ENCODE peak calls at places on chromosomes 16 and 17, in six cellular contexts. G is WTC11, O is A549, N is H1, A is HepG2, C is endothelial cell of umbilical vein. T is an unnamed sample.

GRCh38 chr17:13477180-13477611 is 124.5 kb downstream of the HS3ST3A1 start:
- DNase-seq in G (no peak), O (no peak), N (no peak), A (no peak), C (no peak), T (no peak)

GRCh38 chr16:1097800-1098199 is 1.8 kb upstream of the C1QTNF8 start:
- DNase-seq in G (no peak), O (no peak), N (no peak), A (no peak), C (no peak), T (no peak)

GRCh38 chr17:83007504-83008475 is 71.6 kb upstream of the METRNL start:
- DNase-seq in G (no peak), O (no peak), N (peak), A (no peak), C (no peak), T (no peak)

GRCh38 chr16:4339909-4340308 is 11.2 kb downstream of the PAM16 start:
- DNase-seq in G (no peak), O (no peak), N (no peak), A (no peak), C (peak), T (no peak)

GRCh38 chr17:37231882-37232281 is 143.9 kb upstream of the C17orf78 start:
- DNase-seq in G (no peak), O (no peak), N (no peak), A (no peak), C (no peak), T (no peak)

GRCh38 chr16:77431131-77431670 is 3.6 kb downstream of the ADAMTS18 start:
- DNase-seq in G (no peak), O (no peak), N (no peak), A (no peak), C (peak), T (no peak)

GRCh38 chr16:65148804-65149203 is 26.9 kb upstream of the CDH11 start:
- DNase-seq in G (no peak), O (no peak), N (no peak), A (no peak), C (no peak), T (no peak)

GRCh38 chr16:64450170-64450569 is 671.7 kb downstream of the CDH11 start:
- DNase-seq in G (no peak), O (no peak), N (no peak), A (no peak), C (no peak), T (no peak)

DNA sequence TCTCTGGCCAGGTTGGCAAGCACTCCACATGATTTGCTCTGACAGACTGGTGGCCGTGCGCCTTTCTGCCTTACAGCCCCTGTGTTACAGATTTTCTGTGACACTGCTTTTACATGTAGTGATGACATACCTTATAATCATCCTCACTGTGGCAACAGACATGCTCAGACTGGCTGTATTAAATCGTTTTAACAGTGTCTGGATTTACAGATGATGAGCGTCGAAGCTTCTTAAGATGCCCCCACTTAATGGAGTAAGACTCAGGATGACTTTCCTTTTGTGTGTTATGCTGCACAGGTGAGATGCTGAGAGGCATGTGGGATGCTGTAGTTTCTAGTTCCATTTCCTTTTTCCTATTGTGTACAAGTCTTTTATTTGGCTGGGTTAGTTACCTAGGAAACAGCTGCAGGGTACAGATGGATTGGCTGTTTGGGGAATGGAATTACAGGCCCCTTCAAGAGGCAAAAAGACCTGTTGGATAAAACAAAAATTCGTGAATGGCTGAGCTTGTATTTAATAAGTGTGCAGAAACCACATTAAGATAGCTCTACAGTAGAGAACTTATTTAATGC is 20.9 kb upstream of the VWA3A start:
- DNase-seq in G (no peak), O (no peak), N (no peak), A (no peak), C (peak), T (no peak)
- TF ChIP-seq JUN in G (no peak), O (no peak), N (no peak), A (no peak), C (no peak), T (no peak)

GRCh38 chr16:67246945-67247697 is at the start of gene FHOD1:
- DNase-seq in G (peak), O (peak), N (peak), A (peak), C (peak), T (peak)

GRCh38 chr16:67248401-67249177 is at the start of gene SLC9A5:
- DNase-seq in G (peak), O (no peak), N (peak), A (no peak), C (peak), T (peak)

GRCh38 chr16:67247698-67248400 is 568 bp upstream of the FHOD1 start:
- DNase-seq in G (no peak), O (no peak), N (peak), A (no peak), C (no peak), T (no peak)

GRCh38 chr16:67249762-67250327 is 1.1 kb downstream of the SLC9A5 start:
- DNase-seq in G (no peak), O (no peak), N (no peak), A (no peak), C (no peak), T (no peak)

DNA sequence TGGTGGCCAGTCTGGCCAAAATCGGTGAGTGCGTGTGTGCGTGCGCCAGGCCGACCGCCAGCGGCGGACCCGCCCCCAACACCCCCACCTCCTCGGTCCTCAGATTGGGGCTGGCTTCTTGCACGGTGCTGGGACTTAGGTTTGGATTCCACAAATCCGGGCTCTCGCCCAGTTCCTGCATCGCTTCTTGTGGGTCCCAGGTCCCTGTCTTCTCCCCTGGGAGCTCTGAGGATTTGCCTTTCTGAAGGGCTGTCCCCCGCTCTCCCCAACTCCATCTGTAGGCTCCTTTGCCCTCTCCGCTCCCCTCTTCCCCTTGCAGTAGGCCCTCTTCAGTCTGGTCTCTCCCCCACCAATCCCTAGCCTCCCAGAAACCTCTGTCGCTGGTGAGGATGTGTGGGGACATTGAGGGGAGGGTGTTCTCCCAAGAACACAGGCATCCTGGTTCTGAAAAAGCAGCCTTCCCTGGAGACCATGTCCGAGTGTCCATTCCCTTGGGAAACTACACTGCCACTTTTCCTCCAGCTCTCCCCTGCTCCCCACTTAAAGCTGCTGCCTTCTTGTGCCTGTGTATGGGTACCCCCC is 490 bp downstream of the SLC9A5 start:
- DNase-seq in G (peak), O (no peak), N (peak), A (no peak), C (no peak), T (no peak)
- TF ChIP-seq JUN in G (no peak), O (no peak), N (no peak), A (no peak), C (no peak), T (no peak)

GRCh38 chr17:2837147-2837561 is 40.9 kb downstream of the RAP1GAP2 start:
- DNase-seq in G (no peak), O (no peak), N (no peak), A (no peak), C (no peak), T (no peak)
- TF ChIP-seq JUN in G (no peak), O (no peak), N (no peak), A (no peak), C (no peak), T (no peak)

GRCh38 chr16:69253796-69254426 is 57.2 kb upstream of the VPS4A start:
- DNase-seq in G (no peak), O (no peak), N (no peak), A (no peak), C (no peak), T (no peak)
- TF ChIP-seq JUN in G (no peak), O (no peak), N (no peak), A (no peak), C (no peak), T (no peak)

DNA sequence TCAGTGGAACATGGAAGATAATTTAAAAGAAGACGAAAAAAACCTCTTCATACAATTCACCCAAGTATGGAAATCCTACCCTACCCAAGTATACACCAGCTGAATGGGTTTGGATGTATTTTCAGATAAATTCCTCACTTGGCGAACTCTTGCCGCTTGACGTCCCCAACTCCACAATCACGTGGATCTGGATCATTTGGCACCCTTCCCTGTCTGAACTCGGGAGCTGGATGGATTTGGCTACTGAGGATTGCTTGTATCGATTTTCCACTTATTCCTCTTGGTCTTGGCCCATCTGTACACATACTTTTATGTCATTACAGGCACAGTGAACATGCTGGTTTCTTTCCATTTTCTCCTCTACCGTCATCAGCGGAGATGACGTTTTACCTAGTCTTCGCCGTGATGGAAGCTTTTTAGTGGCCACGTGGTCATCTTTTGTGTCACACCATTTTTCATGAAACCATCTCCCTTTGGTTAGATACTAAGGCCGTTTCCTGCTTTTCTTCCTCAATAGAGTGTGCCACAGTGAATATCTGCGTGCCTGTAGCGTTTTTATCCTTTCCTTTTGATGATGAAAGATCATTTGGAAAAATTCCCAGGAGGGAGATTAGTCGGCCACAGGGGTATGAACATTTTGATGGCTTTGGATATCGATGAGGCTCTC is 47.0 kb downstream of the CMIP start:
- DNase-seq in G (no peak), O (no peak), N (no peak), A (no peak), C (peak), T (no peak)
- TF ChIP-seq JUN in G (no peak), O (no peak), N (no peak), A (no peak), C (no peak), T (no peak)